ENCODE peak calls at places on chromosomes 6 and 20, in seven cellular contexts. D, J, O, I, X, L and V are unnamed samples.

GRCh38 chr6:150180517-150180916 is 37.7 kb downstream of the PPP1R14C start:
- DNase-seq in D (no peak), J (no peak), O (no peak), I (no peak), X (peak), L (no peak), V (no peak)

GRCh38 chr6:99611148-99611547 is 4.5 kb downstream of the PRDM13 start:
- DNase-seq in D (no peak), J (no peak), O (no peak), I (no peak), X (peak), L (no peak), V (no peak)

GRCh38 chr6:24196198-24196597 is 70.2 kb downstream of the NRSN1 start:
- DNase-seq in D (no peak), J (no peak), O (no peak), I (no peak), X (no peak), L (no peak), V (no peak)

GRCh38 chr6:15621203-15622044 is 41.4 kb downstream of the DTNBP1 start:
- DNase-seq in D (no peak), J (peak), O (peak), I (no peak), X (peak), L (peak), V (no peak)

GRCh38 chr6:113122060-113122459 is 735.1 kb upstream of the MARCKS start:
- DNase-seq in D (peak), J (peak), O (no peak), I (no peak), X (no peak), L (peak), V (no peak)

GRCh38 chr6:13024616-13025015 is 303.7 kb downstream of the TBC1D7 start:
- DNase-seq in D (no peak), J (no peak), O (no peak), I (no peak), X (no peak), L (no peak), V (no peak)

GRCh38 chr6:10230533-10230932 is 184.3 kb downstream of the TFAP2A start:
- DNase-seq in D (no peak), J (no peak), O (no peak), I (no peak), X (no peak), L (no peak), V (no peak)

GRCh38 chr6:82364087-82365010 is 732 bp downstream of the TPBG start:
- DNase-seq in D (peak), J (peak), O (peak), I (no peak), X (peak), L (peak), V (no peak)

GRCh38 chr6:17707371-17707651 is 586 bp upstream of the NUP153 start:
- DNase-seq in D (no peak), J (no peak), O (no peak), I (no peak), X (peak), L (no peak), V (no peak)

GRCh38 chr6:50850860-50851259 is 32.2 kb downstream of the TFAP2B start:
- DNase-seq in D (no peak), J (no peak), O (no peak), I (no peak), X (no peak), L (no peak), V (no peak)

GRCh38 chr20:24789877-24790276 is 159.2 kb upstream of the CST7 start:
- DNase-seq in D (no peak), J (no peak), O (no peak), I (no peak), X (no peak), L (no peak), V (no peak)
- H3K4me3 ChIP-seq in D (no peak), J (no peak), O (no peak), I (no peak), X (no peak), L (no peak), V (no peak)

DNA sequence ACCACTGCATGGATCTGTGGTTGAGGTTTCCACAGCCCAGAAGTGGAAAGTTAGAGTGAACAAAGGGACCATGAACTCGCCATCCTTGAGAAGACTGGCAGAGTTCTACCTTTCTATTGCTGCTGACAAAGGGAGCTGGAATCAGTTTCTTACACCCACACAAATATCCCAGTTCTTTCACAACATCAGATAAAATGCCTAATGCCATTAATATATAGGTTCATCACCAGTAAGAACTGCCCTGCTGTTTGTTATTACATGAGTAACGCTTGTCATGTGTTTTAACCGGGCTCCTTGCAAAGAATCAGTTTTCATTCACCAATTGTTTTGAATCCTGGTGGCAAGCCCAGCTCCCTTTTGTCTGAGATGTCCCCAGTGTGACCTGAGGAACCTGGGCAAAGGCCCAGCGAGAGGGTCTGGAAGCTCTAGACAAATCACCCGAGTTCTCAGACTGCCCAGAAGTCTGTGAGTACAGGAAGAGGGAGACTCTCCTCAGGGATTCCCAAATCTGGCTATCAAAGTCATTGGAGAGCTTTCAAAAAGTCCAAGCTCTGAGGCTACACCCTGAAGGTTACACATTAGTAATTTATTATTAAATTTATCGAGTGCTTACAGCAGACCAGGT is 7.5 kb upstream of the CD164 start:
- DNase-seq in D (no peak), J (peak), O (no peak), I (no peak), X (no peak), L (no peak), V (no peak)
- H3K27ac ChIP-seq in D (no peak), J (peak), O (peak), I (no peak), X (no peak), L (no peak), V (no peak)

GRCh38 chr20:22762576-22763256 is 178.3 kb upstream of the FOXA2 start:
- DNase-seq in D (no peak), J (no peak), O (no peak), I (no peak), X (no peak), L (no peak), V (no peak)
- H3K4me3 ChIP-seq in D (no peak), J (no peak), O (peak), I (no peak), X (no peak), L (no peak), V (no peak)

DNA sequence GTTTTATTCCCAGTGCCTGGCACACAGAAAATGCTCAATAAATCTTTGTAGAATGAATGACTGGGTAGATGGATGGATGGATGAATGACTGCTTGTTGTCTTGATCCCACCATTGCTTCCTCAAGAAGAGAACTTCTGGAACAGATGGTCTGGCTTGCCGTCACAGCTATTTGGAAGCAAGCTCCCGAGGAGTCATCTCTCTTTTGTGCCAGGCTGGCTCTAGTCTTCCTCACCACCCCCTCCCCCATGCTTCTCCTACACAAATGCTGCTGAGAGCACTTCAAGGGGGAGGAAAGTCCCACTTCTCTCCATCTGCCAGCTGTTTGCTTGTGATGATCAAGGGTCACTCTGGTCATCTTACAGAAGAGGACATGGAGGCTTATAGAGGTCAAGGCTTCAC is 11.6 kb upstream of the KCNG1 start:
- DNase-seq in D (peak), J (peak), O (no peak), I (no peak), X (no peak), L (no peak), V (no peak)
- H3K27ac ChIP-seq in D (no peak), J (peak), O (no peak), I (no peak), X (no peak), L (no peak), V (no peak)

DNA sequence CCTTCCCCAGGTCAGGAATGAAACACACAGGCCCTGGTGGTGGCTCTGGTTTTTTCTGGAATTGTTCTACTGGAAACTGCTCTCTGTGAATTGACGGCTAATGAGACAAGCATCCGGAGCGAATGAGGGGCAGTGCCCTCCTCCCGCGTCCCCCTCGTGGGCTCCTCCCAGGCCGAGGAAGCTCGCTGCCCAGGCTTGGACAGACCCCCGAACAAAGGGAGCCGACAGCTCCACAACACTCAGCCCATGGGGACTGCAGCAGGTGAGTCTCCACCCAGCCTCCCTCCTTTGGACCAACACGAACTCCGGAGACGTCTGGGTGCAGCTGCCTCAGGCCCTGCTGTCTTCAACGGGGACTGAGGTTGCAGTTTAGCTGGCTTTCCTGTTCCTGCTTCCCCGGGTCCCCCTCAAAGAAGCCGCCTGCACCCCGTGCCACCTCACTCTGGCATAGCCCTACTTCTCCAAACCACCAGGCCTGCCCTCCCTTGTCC is 31.3 kb upstream of the AFDN start:
- DNase-seq in D (no peak), J (no peak), O (no peak), I (no peak), X (no peak), L (no peak), V (no peak)
- H3K4me3 ChIP-seq in D (no peak), J (no peak), O (peak), I (no peak), X (no peak), L (no peak), V (no peak)

GRCh38 chr6:57316581-57317059 is 810 bp upstream of the PRIM2 start:
- DNase-seq in D (peak), J (peak), O (peak), I (peak), X (peak), L (peak), V (peak)
- H3K27ac ChIP-seq in D (peak), J (peak), O (peak), I (peak), X (peak), L (peak), V (peak)

GRCh38 chr20:63253065-63253437 is 1.2 kb downstream of the NKAIN4 start:
- DNase-seq in D (no peak), J (no peak), O (no peak), I (no peak), X (no peak), L (no peak), V (no peak)
- H3K4me3 ChIP-seq in D (no peak), J (no peak), O (peak), I (no peak), X (no peak), L (no peak), V (no peak)

DNA sequence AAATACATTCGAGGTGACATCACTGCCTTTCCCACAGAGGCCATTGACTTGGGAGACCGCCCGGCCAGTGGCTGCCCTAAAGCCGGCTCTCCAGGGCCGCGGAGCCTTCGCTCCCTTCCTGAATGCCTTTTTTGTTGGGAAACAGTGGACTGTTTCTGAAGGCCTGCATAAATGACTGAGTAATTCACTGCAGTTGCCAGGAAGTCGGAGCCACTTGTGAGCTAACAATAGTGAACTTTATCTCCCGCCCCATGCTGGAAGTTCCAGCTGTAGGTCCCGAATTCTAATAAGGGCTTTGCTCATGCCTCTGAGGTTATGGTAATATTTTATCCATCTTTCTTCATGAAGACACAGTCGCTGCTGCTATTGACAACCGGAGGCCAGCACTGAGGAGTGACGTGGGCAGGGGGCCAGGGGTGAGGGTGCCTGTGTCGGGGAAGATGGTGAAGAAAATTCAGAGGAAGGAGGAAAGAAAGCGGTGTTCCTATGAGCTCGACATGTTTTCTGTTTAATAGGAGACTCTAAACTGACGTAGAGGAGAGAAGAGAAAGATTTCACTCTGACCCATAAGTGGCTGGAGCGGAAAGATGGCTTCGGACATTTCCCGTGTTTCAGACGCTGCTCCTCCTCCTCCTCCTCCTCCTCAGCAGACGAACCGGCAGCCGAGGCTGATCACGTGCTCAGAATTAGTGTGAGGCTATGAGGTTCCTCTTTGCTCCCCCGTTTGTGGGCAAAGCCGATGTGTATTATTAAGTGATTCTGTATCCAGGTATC is 671.2 kb downstream of the QKI start:
- DNase-seq in D (peak), J (peak), O (peak), I (no peak), X (no peak), L (peak), V (no peak)
- H3K27ac ChIP-seq in D (peak), J (no peak), O (peak), I (no peak), X (no peak), L (peak), V (no peak)

GRCh38 chr20:62708591-62709536 is at the start of gene NTSR1:
- DNase-seq in D (no peak), J (peak), O (no peak), I (no peak), X (no peak), L (no peak), V (no peak)
- H3K4me3 ChIP-seq in D (peak), J (no peak), O (peak), I (no peak), X (no peak), L (no peak), V (no peak)